ENCODE peak calls at places on chromosomes 7 and 10, in five cellular contexts. K is esophagus squamous epithelium, J is heart right ventricle, Q is SK-N-SH, W is mucosa of descending colon. L is an unnamed sample.

GRCh38 chr7:121204537-121204936 is 124.3 kb upstream of the WNT16 start:
- DNase-seq in W (no peak), J (no peak), Q (peak), K (no peak), L (peak)

GRCh38 chr7:129950191-129950940 is 2.4 kb downstream of the UBE2H start:
- DNase-seq in Q (peak), K (no peak), J (no peak), W (no peak), L (no peak)

GRCh38 chr7:126529254-126529653 is 723.5 kb downstream of the GRM8 start:
- DNase-seq in Q (no peak), J (no peak), W (no peak), K (no peak), L (no peak)

GRCh38 chr7:91351374-91351773 is 87.1 kb downstream of the FZD1 start:
- DNase-seq in Q (no peak), J (no peak), K (no peak), W (no peak), L (no peak)

GRCh38 chr7:28623105-28623730 is 210.9 kb downstream of the CREB5 start:
- DNase-seq in Q (no peak), W (no peak), K (no peak), J (no peak), L (no peak)

GRCh38 chr7:138405496-138405895 is 54.6 kb upstream of the TRIM24 start:
- DNase-seq in W (no peak), Q (no peak), J (no peak), K (no peak), L (no peak)

GRCh38 chr7:144408116-144408515 is 4.6 kb upstream of the NOBOX start:
- DNase-seq in Q (no peak), J (no peak), W (no peak), K (no peak), L (no peak)

GRCh38 chr10:7855205-7855604 is 36.9 kb downstream of the TAF3 start:
- DNase-seq in J (no peak), K (no peak), Q (no peak), W (no peak), L (no peak)

GRCh38 chr10:124010024-124010423 is 83.4 kb downstream of the CHST15 start:
- DNase-seq in W (no peak), J (no peak), K (no peak), Q (no peak), L (no peak)

GRCh38 chr10:44962870-44963738 is 3.5 kb downstream of the RASSF4 start:
- DNase-seq in J (no peak), K (no peak), Q (no peak), W (no peak), L (peak)

GRCh38 chr10:24701447-24701846 is 22.2 kb downstream of the ARHGAP21 start:
- DNase-seq in Q (no peak), K (no peak), W (no peak), J (no peak), L (no peak)

GRCh38 chr10:14173706-14174594 is 156.8 kb downstream of the FRMD4A start:
- DNase-seq in J (no peak), K (no peak), W (no peak), Q (peak), L (no peak)

GRCh38 chr7:17020250-17020649 is 138.5 kb upstream of the AGR3 start:
- DNase-seq in W (no peak), J (no peak), K (no peak), Q (no peak), L (no peak)

GRCh38 chr10:86108696-86109095 is 257.9 kb downstream of the GRID1 start:
- DNase-seq in K (no peak), J (no peak), W (no peak), Q (no peak), L (no peak)

GRCh38 chr7:144391823-144392255 is 11.7 kb downstream of the NOBOX start:
- DNase-seq in Q (peak), W (peak), J (no peak), K (no peak), L (no peak)

GRCh38 chr10:50440489-50440888 is 183.3 kb downstream of the SGMS1 start:
- DNase-seq in K (no peak), J (no peak), Q (no peak), W (no peak), L (no peak)

GRCh38 chr10:96708456-96708855 is 11.9 kb downstream of the PIK3AP1 start:
- DNase-seq in K (no peak), Q (no peak), W (no peak), J (no peak), L (no peak)

GRCh38 chr10:5945561-5946418 is 31.6 kb downstream of the IL15RA start:
- DNase-seq in Q (no peak), K (no peak), J (peak), W (peak), L (peak)

GRCh38 chr10:22850541-22850940 is 77.3 kb upstream of the ARMC3 start:
- DNase-seq in Q (no peak), W (no peak), J (no peak), K (no peak), L (no peak)

GRCh38 chr7:28005075-28005847 is 175.3 kb downstream of the JAZF1 start:
- DNase-seq in W (no peak), Q (no peak), K (no peak), J (peak), L (peak)

GRCh38 chr10:87976101-87976743 is 112.8 kb downstream of the PTEN start:
- DNase-seq in W (no peak), Q (no peak), J (no peak), K (no peak), L (no peak)

GRCh38 chr10:43055217-43055616 is 21.7 kb upstream of the RET start:
- DNase-seq in W (no peak), J (no peak), K (no peak), Q (no peak), L (no peak)

GRCh38 chr10:130341325-130341724 is 205.1 kb downstream of the GLRX3 start:
- DNase-seq in J (no peak), Q (peak), W (no peak), K (no peak), L (no peak)

GRCh38 chr7:80884511-80885195 is 34.2 kb downstream of the SEMA3C start:
- DNase-seq in W (no peak), Q (no peak), J (no peak), K (no peak), L (no peak)

GRCh38 chr7:151383638-151384351 is 26.0 kb downstream of the WDR86 start:
- DNase-seq in W (no peak), K (no peak), Q (no peak), J (no peak), L (no peak)

GRCh38 chr10:33559105-33559504 is 224.6 kb upstream of the NRP1 start:
- DNase-seq in Q (peak), K (no peak), J (no peak), W (no peak), L (peak)

GRCh38 chr7:55314967-55315366 is 50.2 kb upstream of the LANCL2 start:
- DNase-seq in W (no peak), J (no peak), Q (no peak), K (no peak), L (no peak)

GRCh38 chr10:98488669-98489430 is 42.1 kb upstream of the HPS1 start:
- DNase-seq in K (no peak), W (no peak), Q (no peak), J (no peak), L (peak)

GRCh38 chr10:5532231-5532605 is 7.5 kb downstream of the CALML3 start:
- DNase-seq in W (no peak), K (no peak), Q (no peak), J (no peak), L (no peak)

DNA sequence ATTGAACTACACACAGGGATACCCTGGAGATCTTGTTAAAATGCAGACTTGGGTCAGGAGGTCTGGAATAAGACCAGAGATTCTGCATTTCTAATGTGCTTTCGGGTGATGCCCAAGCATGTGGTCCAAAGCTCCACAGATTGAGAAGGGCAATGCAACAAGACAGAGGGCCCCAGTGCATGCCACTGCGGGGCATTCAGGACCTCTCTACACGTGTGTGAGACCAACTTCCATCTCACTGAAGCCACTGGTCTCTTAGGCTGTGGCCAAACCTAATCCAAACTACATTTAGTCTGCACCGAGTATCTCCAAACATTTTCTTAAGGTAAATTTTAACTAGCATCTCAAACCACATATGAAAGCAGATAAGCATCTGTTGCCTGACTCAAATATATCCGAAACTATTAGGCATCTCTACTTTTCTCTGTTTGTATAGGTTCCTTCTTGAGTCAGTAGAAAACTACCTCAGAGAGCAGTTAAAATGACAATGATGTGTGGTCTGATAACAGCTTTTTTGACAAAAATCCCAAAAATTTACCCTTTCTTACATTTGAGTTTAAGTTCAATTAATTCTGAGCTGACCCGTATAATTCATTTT is 107.5 kb downstream of the ELMO1 start:
- DNase-seq in K (no peak), Q (no peak), W (no peak), J (no peak), L (no peak)
- H3K4me3 ChIP-seq in K (peak), Q (no peak), W (no peak), J (no peak), L (no peak)

GRCh38 chr10:114437456-114438292 is 33.4 kb upstream of the AFAP1L2 start:
- DNase-seq in Q (peak), W (no peak), K (no peak), J (no peak), L (no peak)
- TF ChIP-seq CTCF in Q (peak), W (no peak), K (peak), J (peak), L (peak)

GRCh38 chr7:69839782-69840181 is 241.5 kb downstream of the AUTS2 start:
- DNase-seq in K (no peak), Q (no peak), W (no peak), J (no peak), L (no peak)

GRCh38 chr7:69844264-69844868 is 246.1 kb downstream of the AUTS2 start:
- DNase-seq in Q (no peak), J (no peak), K (no peak), W (no peak), L (no peak)

GRCh38 chr7:69840248-69840647 is 242.0 kb downstream of the AUTS2 start:
- DNase-seq in Q (no peak), K (no peak), J (no peak), W (no peak), L (no peak)

GRCh38 chr7:69845721-69846495 is 247.6 kb downstream of the AUTS2 start:
- DNase-seq in Q (no peak), W (no peak), K (no peak), J (no peak), L (no peak)

DNA sequence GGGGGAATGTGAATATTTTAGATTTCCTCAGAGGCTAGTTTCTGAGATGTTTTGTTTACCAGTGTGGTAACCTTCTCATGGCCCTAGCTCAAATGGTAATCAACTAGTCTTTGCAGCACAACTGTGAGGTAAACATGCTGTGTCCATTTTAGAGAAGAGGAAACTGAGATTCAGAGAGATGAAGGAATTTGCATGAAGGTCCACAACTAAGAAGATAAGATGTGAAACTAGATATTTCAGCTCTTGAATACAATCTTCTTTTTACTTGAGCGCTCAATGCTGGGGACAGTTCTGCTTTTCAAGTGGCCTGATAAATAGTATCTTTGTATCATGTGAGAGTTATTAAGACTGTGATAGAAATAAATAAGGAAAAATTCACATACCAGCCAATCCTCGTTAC is 245.4 kb downstream of the AUTS2 start:
- DNase-seq in W (no peak), Q (no peak), J (no peak), K (no peak), L (no peak)
- H3K4me3 ChIP-seq in W (no peak), Q (no peak), J (no peak), K (no peak), L (no peak)

GRCh38 chr7:119783799-119784198 is 489.2 kb upstream of the KCND2 start:
- DNase-seq in J (peak), W (peak), K (no peak), Q (no peak), L (no peak)

DNA sequence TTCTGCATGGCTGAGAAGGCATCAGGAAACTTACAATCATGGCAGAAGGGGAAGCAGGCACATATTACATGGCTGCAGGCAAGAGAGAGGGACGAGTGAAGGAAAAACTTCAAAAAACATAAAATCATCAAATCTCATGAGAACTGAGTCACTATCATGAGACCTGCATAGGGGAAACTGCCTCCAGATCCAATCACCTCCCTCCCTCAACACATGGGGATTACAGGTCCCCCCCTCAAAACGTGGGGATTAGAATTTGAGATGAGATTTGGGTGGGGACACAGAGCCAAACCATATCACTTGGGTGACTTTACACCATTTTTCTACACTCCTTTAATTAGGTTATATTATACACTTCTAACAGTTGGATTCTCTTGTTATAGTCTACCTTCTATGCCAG is 490.7 kb upstream of the KCND2 start:
- DNase-seq in J (no peak), Q (no peak), K (no peak), W (no peak), L (no peak)
- TF ChIP-seq CTCF in J (no peak), Q (no peak), K (no peak), W (no peak), L (no peak)

GRCh38 chr7:88217675-88218427 is 2.0 kb downstream of the SRI start:
- DNase-seq in W (no peak), Q (no peak), J (no peak), K (no peak), L (no peak)
- H3K4me3 ChIP-seq in W (no peak), Q (peak), J (peak), K (peak), L (no peak)

DNA sequence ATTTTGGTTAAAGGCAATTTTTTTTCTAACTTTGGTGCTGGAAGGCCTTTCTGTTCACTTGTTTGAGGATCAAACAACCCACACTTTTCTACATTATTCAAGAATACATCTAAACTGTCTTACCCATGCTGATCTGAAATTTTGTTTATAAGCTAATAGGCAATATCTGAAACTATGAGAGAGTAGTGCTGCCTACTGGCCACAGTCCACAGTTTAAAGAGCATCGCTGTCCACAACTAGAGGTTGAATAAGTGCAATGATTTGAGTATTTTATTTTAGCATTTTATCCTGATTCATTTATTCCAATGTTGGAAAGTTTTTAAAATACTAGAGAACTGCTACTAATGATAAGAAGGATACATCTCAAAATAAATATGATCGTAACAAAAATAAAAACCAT is 306.9 kb downstream of the ELMO1 start:
- DNase-seq in W (no peak), Q (no peak), K (no peak), J (no peak), L (no peak)
- TF ChIP-seq CTCF in W (no peak), Q (no peak), K (no peak), J (no peak), L (no peak)

GRCh38 chr7:74430961-74431466 is 22.7 kb upstream of the GTF2IRD1 start:
- DNase-seq in W (no peak), K (no peak), Q (no peak), J (no peak), L (peak)

GRCh38 chr7:74424291-74424880 is 29.3 kb upstream of the GTF2IRD1 start:
- DNase-seq in W (no peak), Q (peak), J (no peak), K (no peak), L (no peak)

GRCh38 chr7:74427974-74428373 is 25.7 kb upstream of the GTF2IRD1 start:
- DNase-seq in J (no peak), W (no peak), Q (peak), K (no peak), L (no peak)

DNA sequence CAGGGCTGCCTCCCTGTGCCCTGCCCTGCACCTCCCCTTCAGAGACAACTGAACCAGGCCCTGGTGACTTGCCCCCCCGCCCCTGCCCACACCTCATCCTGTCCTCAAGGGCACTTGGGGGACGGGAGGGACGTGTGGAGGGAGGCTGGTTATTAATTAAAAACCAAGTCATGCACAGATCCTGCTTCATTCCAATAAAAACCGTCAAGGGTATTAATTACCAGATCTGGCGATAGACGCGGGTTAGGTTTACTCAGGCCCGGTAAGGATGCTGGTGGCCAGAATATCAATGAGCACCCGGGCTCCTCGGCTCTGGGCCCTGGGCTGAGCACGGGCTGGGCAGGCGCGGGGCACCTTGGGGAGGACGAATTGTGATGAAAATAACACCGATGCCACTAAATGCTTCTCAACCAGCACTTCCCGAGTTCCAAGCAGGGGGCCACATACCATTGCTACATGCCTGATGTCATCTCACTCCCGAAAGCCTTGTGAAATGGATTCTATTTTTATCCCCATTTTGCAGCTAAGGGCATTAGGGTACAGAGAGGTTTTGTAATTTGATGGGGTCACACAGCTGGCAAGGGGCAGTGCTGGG is 24.5 kb upstream of the GTF2IRD1 start:
- DNase-seq in J (no peak), K (no peak), Q (peak), W (no peak), L (no peak)
- H3K4me3 ChIP-seq in J (no peak), K (no peak), Q (no peak), W (no peak), L (no peak)

L was measured in gastrocnemius medialis.